ENCODE peak calls at places on chromosomes 4 and X, in ten cellular contexts. P, E, R, U, K, Q, J, I, H and B are unnamed samples.

GRCh38 chrX:26918633-26919032 is 544.5 kb downstream of the PPP4R3C start:
- DNase-seq in P (peak; percentile 16), E (peak; percentile 18), R (no peak), U (no peak), K (no peak), Q (no peak), J (no peak), I (peak; percentile 62), H (peak; percentile 8), B (no peak)

GRCh38 chr4:26161030-26161824 is 159.6 kb upstream of the RBPJ start:
- DNase-seq in P (peak; percentile 58), E (no peak), R (no peak), U (no peak), K (no peak), Q (no peak), J (no peak), I (peak; percentile 59), H (no peak), B (no peak)

GRCh38 chr4:10311939-10312338 is 145.3 kb downstream of the ZNF518B start:
- DNase-seq in P (no peak), E (no peak), R (no peak), U (no peak), K (no peak), Q (no peak), J (no peak), I (no peak), H (no peak), B (no peak)

GRCh38 chr4:52263612-52264011 is 212.5 kb downstream of the SPATA18 start:
- DNase-seq in P (no peak), E (no peak), R (no peak), U (no peak), K (no peak), Q (no peak), J (no peak), I (no peak), H (no peak), B (no peak)

GRCh38 chr4:82643994-82644730 is 82.4 kb upstream of the TMEM150C start:
- DNase-seq in P (no peak), E (peak; percentile 38), R (peak; percentile 58), U (no peak), K (peak; percentile 85), Q (no peak), J (no peak), I (no peak), H (peak; percentile 29), B (no peak)

GRCh38 chr4:142408003-142408441 is 438.1 kb downstream of the INPP4B start:
- DNase-seq in P (no peak), E (peak; percentile 65), R (no peak), U (no peak), K (no peak), Q (no peak), J (no peak), I (peak; percentile 35), H (peak; percentile 79), B (no peak)

GRCh38 chr4:25926473-25926872 is 12.5 kb downstream of the SMIM20 start:
- DNase-seq in P (no peak), E (no peak), R (no peak), U (peak; percentile 43), K (no peak), Q (no peak), J (no peak), I (no peak), H (no peak), B (no peak)

GRCh38 chr4:24595662-24596061 is 11.3 kb upstream of the DHX15 start:
- DNase-seq in P (no peak), E (no peak), R (no peak), U (no peak), K (no peak), Q (no peak), J (no peak), I (no peak), H (no peak), B (no peak)

GRCh38 chrX:84501798-84502628 is at the start of gene HDX:
- DNase-seq in P (peak; percentile 56), E (peak; percentile 88), R (peak; percentile 81), U (peak; percentile 85), K (peak; percentile 69), Q (peak; percentile 71), J (peak; percentile 86), I (peak; percentile 76), H (peak; percentile 87), B (peak; percentile 79)

GRCh38 chrX:100649550-100650356 is 5.8 kb downstream of the SRPX2 start:
- DNase-seq in P (no peak), E (peak; percentile 95), R (peak; percentile 90), U (no peak), K (peak; percentile 59), Q (peak; percentile 34), J (peak; percentile 79), I (no peak), H (peak; percentile 87), B (no peak)

GRCh38 chr4:188201851-188202250 is 62.6 kb downstream of the TRIML1 start:
- DNase-seq in P (no peak), E (no peak), R (peak; percentile 71), U (no peak), K (no peak), Q (no peak), J (no peak), I (no peak), H (no peak), B (no peak)

GRCh38 chrX:78321809-78322208 is 5.6 kb downstream of the CYSLTR1 start:
- DNase-seq in P (no peak), E (no peak), R (no peak), U (peak; percentile 78), K (no peak), Q (no peak), J (no peak), I (no peak), H (no peak), B (peak; percentile 41)

GRCh38 chrX:79556750-79557149 is 189.6 kb upstream of the ITM2A start:
- DNase-seq in P (no peak), E (no peak), R (no peak), U (no peak), K (no peak), Q (no peak), J (no peak), I (no peak), H (no peak), B (no peak)

GRCh38 chrX:108666101-108666500 is 70.3 kb downstream of the IRS4 start:
- DNase-seq in P (no peak), E (no peak), R (no peak), U (no peak), K (no peak), Q (no peak), J (no peak), I (no peak), H (no peak), B (no peak)

GRCh38 chr4:110586137-110586850 is 36.6 kb downstream of the PITX2 start:
- DNase-seq in P (peak; percentile 37), E (peak; percentile 76), R (peak; percentile 69), U (peak; percentile 43), K (peak; percentile 57), Q (no peak), J (no peak), I (peak; percentile 79), H (peak; percentile 77), B (no peak)
- TF ChIP-seq CTCF in P (peak; percentile 56), E (peak; percentile 75), R (peak; percentile 57), U (peak; percentile 26), K (peak; percentile 71), Q (no peak), J (peak; percentile 35), I (peak; percentile 55), H (peak; percentile 65), B (peak; percentile 45)

DNA sequence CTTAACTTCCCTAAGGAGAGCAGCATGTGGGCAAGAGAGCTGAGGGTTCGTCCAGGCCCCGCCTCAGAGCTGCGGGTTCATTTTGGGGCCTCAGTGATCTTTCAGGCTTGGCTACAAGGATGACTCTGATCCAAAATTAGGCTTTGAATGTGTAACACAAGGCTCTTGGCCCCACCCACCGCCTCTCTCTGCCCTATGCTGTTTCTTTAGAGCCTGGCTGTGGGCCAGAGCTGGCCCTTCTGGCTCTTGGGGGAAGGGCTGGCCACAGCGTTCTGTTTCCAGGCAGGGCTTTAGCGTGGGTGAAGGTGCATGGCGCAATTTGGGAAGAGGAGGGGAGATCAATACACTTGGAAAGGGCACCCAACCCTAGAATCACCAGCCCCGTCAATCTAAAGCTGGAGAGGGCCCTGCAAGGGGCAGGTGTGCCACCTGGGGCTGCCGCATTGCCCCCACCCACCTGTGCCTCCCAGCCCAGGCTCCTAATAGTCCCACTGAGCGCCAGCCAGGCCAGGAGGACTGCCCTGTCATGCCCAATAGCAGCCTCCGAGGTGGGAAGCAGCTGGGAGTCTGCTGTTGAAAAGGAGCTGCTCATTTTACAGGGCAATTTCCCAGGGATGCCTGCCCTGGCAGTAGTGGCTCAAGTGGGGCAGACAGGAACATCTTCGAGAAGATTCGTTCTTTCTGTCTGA is 84.5 kb upstream of the MAML3 start:
- DNase-seq in P (peak; percentile 82), E (peak; percentile 90), R (peak; percentile 77), U (no peak), K (peak; percentile 33), Q (peak; percentile 73), J (peak; percentile 90), I (peak; percentile 61), H (peak; percentile 95), B (no peak)
- H3K4me3 ChIP-seq in P (no peak overlapping the region), E (peak overlapping the region; percentile 33), R (no peak overlapping the region), U (no peak overlapping the region), K (no peak overlapping the region), Q (no peak overlapping the region), J (no peak overlapping the region), I (peak overlapping the region; percentile 40), H (peak overlapping the region; percentile 49), B (no peak overlapping the region)

GRCh38 chr4:6329478-6330383 is 60.1 kb downstream of the WFS1 start:
- DNase-seq in P (no peak), E (no peak), R (no peak), U (no peak), K (no peak), Q (no peak), J (no peak), I (no peak), H (no peak), B (no peak)

GRCh38 chr4:6331468-6331867 is 61.8 kb downstream of the WFS1 start:
- DNase-seq in P (no peak), E (no peak), R (no peak), U (no peak), K (no peak), Q (no peak), J (no peak), I (no peak), H (no peak), B (no peak)

GRCh38 chr4:6330384-6330767 is 60.7 kb downstream of the WFS1 start:
- DNase-seq in P (no peak), E (no peak), R (no peak), U (no peak), K (no peak), Q (no peak), J (no peak), I (no peak), H (no peak), B (no peak)

GRCh38 chr4:6332042-6332668 is 62.5 kb downstream of the WFS1 start:
- DNase-seq in P (peak; percentile 84), E (peak; percentile 37), R (peak; percentile 15), U (peak; percentile 35), K (no peak), Q (peak; percentile 33), J (no peak), I (peak; percentile 66), H (peak; percentile 24), B (no peak)

GRCh38 chr4:6331018-6331417 is 61.4 kb downstream of the WFS1 start:
- DNase-seq in P (no peak), E (peak; percentile 33), R (peak; percentile 20), U (peak; percentile 47), K (no peak), Q (no peak), J (no peak), I (peak; percentile 73), H (peak; percentile 6), B (no peak)
- TF ChIP-seq CTCF in P (peak; percentile 56), E (peak; percentile 69), R (peak; percentile 48), U (peak; percentile 66), K (peak; percentile 63), Q (peak; percentile 13), J (peak; percentile 31), I (peak; percentile 86), H (peak; percentile 65), B (peak; percentile 80)

GRCh38 chr4:150867148-150867547 is 147.9 kb downstream of the LRBA start:
- DNase-seq in P (peak; percentile 62), E (peak; percentile 90), R (peak; percentile 81), U (peak; percentile 89), K (peak; percentile 77), Q (peak; percentile 33), J (no peak), I (peak; percentile 94), H (peak; percentile 88), B (peak; percentile 19)
- H3K4me3 ChIP-seq in P (no peak overlapping the region), E (no peak overlapping the region), R (no peak overlapping the region), U (no peak overlapping the region), K (no peak overlapping the region), Q (no peak overlapping the region), J (no peak overlapping the region), I (no peak overlapping the region), H (no peak overlapping the region), B (no peak overlapping the region)